ENCODE peak calls at places on chromosomes 4 and X, in nine cellular contexts. One of them, this sample, is unnamed.

GRCh38 chr4:159296061-159296460 is 193.2 kb downstream of the RAPGEF2 start:
- DNase-seq in HT1080: peak
- DNase-seq in EL: peak
- DNase-seq in immature natural killer cell: no peak
- DNase-seq in stimulated activated CD8-positive, alpha-beta memory T cell treated with anti-CD3 and anti-CD28 coated beads, Interleukin-4, amount 100 ng/mL, for 4 hours: no peak
- DNase-seq in NCI-H1417 treated with DMSO at 0.1 percent for 48 hours: no peak
- DNase-seq in aorta: no peak
- DNase-seq in AG10803: peak
- DNase-seq in glomerular endothelial cell: no peak
- DNase-seq in this sample: peak

GRCh38 chr4:86498560-86499166 is 95.5 kb upstream of the PTPN13 start:
- DNase-seq in NCI-H1417 treated with DMSO at 0.1 percent for 48 hours: peak
- DNase-seq in aorta: no peak
- DNase-seq in stimulated activated CD8-positive, alpha-beta memory T cell treated with anti-CD3 and anti-CD28 coated beads, Interleukin-4, amount 100 ng/mL, for 4 hours: no peak
- DNase-seq in HT1080: peak
- DNase-seq in immature natural killer cell: peak
- DNase-seq in glomerular endothelial cell: peak
- DNase-seq in AG10803: peak
- DNase-seq in EL: peak
- DNase-seq in this sample: peak

GRCh38 chrX:67619253-67619652 is 75.4 kb downstream of the AR start:
- DNase-seq in NCI-H1417 treated with DMSO at 0.1 percent for 48 hours: no peak
- DNase-seq in EL: peak
- DNase-seq in aorta: no peak
- DNase-seq in stimulated activated CD8-positive, alpha-beta memory T cell treated with anti-CD3 and anti-CD28 coated beads, Interleukin-4, amount 100 ng/mL, for 4 hours: no peak
- DNase-seq in immature natural killer cell: no peak
- DNase-seq in HT1080: peak
- DNase-seq in glomerular endothelial cell: no peak
- DNase-seq in AG10803: peak
- DNase-seq in this sample: peak

GRCh38 chrX:105220636-105221035 is at the start of gene TEX13A:
- DNase-seq in AG10803: no peak
- DNase-seq in immature natural killer cell: no peak
- DNase-seq in glomerular endothelial cell: no peak
- DNase-seq in stimulated activated CD8-positive, alpha-beta memory T cell treated with anti-CD3 and anti-CD28 coated beads, Interleukin-4, amount 100 ng/mL, for 4 hours: no peak
- DNase-seq in EL: no peak
- DNase-seq in aorta: no peak
- DNase-seq in HT1080: no peak
- DNase-seq in NCI-H1417 treated with DMSO at 0.1 percent for 48 hours: no peak
- DNase-seq in this sample: no peak

GRCh38 chrX:3962511-3963350 is 249.3 kb upstream of the PRKX start:
- DNase-seq in HT1080: peak
- DNase-seq in stimulated activated CD8-positive, alpha-beta memory T cell treated with anti-CD3 and anti-CD28 coated beads, Interleukin-4, amount 100 ng/mL, for 4 hours: no peak
- DNase-seq in aorta: no peak
- DNase-seq in AG10803: no peak
- DNase-seq in NCI-H1417 treated with DMSO at 0.1 percent for 48 hours: peak
- DNase-seq in glomerular endothelial cell: no peak
- DNase-seq in EL: peak
- DNase-seq in immature natural killer cell: no peak
- DNase-seq in this sample: peak

GRCh38 chr4:83664071-83664470 is 128.2 kb downstream of the GPAT3 start:
- DNase-seq in stimulated activated CD8-positive, alpha-beta memory T cell treated with anti-CD3 and anti-CD28 coated beads, Interleukin-4, amount 100 ng/mL, for 4 hours: no peak
- DNase-seq in EL: no peak
- DNase-seq in immature natural killer cell: no peak
- DNase-seq in glomerular endothelial cell: no peak
- DNase-seq in NCI-H1417 treated with DMSO at 0.1 percent for 48 hours: no peak
- DNase-seq in aorta: no peak
- DNase-seq in AG10803: no peak
- DNase-seq in HT1080: no peak
- DNase-seq in this sample: no peak

GRCh38 chr4:112327950-112328349 is 30.8 kb downstream of the ALPK1 start:
- DNase-seq in EL: peak
- DNase-seq in glomerular endothelial cell: peak
- DNase-seq in AG10803: peak
- DNase-seq in NCI-H1417 treated with DMSO at 0.1 percent for 48 hours: peak
- DNase-seq in HT1080: peak
- DNase-seq in stimulated activated CD8-positive, alpha-beta memory T cell treated with anti-CD3 and anti-CD28 coated beads, Interleukin-4, amount 100 ng/mL, for 4 hours: no peak
- DNase-seq in immature natural killer cell: peak
- DNase-seq in aorta: no peak
- DNase-seq in this sample: peak

GRCh38 chr4:38717604-38718003 is 53.6 kb downstream of the KLF3 start:
- DNase-seq in HT1080: no peak
- DNase-seq in stimulated activated CD8-positive, alpha-beta memory T cell treated with anti-CD3 and anti-CD28 coated beads, Interleukin-4, amount 100 ng/mL, for 4 hours: no peak
- DNase-seq in aorta: no peak
- DNase-seq in immature natural killer cell: no peak
- DNase-seq in EL: peak
- DNase-seq in glomerular endothelial cell: peak
- DNase-seq in NCI-H1417 treated with DMSO at 0.1 percent for 48 hours: no peak
- DNase-seq in AG10803: peak
- DNase-seq in this sample: peak

GRCh38 chr4:38804654-38805295 is at the start of gene TLR1:
- DNase-seq in glomerular endothelial cell: peak
- DNase-seq in EL: peak
- DNase-seq in immature natural killer cell: peak
- DNase-seq in stimulated activated CD8-positive, alpha-beta memory T cell treated with anti-CD3 and anti-CD28 coated beads, Interleukin-4, amount 100 ng/mL, for 4 hours: no peak
- DNase-seq in HT1080: peak
- DNase-seq in aorta: no peak
- DNase-seq in AG10803: peak
- DNase-seq in NCI-H1417 treated with DMSO at 0.1 percent for 48 hours: no peak
- DNase-seq in this sample: peak

GRCh38 chrX:150664290-150664689 is 28.9 kb upstream of the MTMR1 start:
- DNase-seq in AG10803: peak
- DNase-seq in aorta: no peak
- DNase-seq in stimulated activated CD8-positive, alpha-beta memory T cell treated with anti-CD3 and anti-CD28 coated beads, Interleukin-4, amount 100 ng/mL, for 4 hours: no peak
- DNase-seq in immature natural killer cell: no peak
- DNase-seq in NCI-H1417 treated with DMSO at 0.1 percent for 48 hours: peak
- DNase-seq in glomerular endothelial cell: no peak
- DNase-seq in HT1080: no peak
- DNase-seq in EL: peak
- DNase-seq in this sample: peak

GRCh38 chr4:61638600-61638999 is 438.5 kb downstream of the ADGRL3 start:
- DNase-seq in AG10803: no peak
- DNase-seq in EL: no peak
- DNase-seq in glomerular endothelial cell: no peak
- DNase-seq in immature natural killer cell: no peak
- DNase-seq in stimulated activated CD8-positive, alpha-beta memory T cell treated with anti-CD3 and anti-CD28 coated beads, Interleukin-4, amount 100 ng/mL, for 4 hours: no peak
- DNase-seq in aorta: no peak
- DNase-seq in HT1080: peak
- DNase-seq in NCI-H1417 treated with DMSO at 0.1 percent for 48 hours: no peak
- DNase-seq in this sample: peak

GRCh38 chrX:46788902-46789301 is 30.0 kb upstream of the SLC9A7 start:
- DNase-seq in EL: peak
- DNase-seq in aorta: no peak
- DNase-seq in HT1080: no peak
- DNase-seq in AG10803: peak
- DNase-seq in NCI-H1417 treated with DMSO at 0.1 percent for 48 hours: no peak
- DNase-seq in glomerular endothelial cell: no peak
- DNase-seq in immature natural killer cell: no peak
- DNase-seq in stimulated activated CD8-positive, alpha-beta memory T cell treated with anti-CD3 and anti-CD28 coated beads, Interleukin-4, amount 100 ng/mL, for 4 hours: no peak
- DNase-seq in this sample: peak

GRCh38 chr4:15964159-15964558 is 1.2 kb upstream of the FGFBP2 start:
- DNase-seq in aorta: no peak
- DNase-seq in immature natural killer cell: no peak
- DNase-seq in AG10803: no peak
- DNase-seq in EL: no peak
- DNase-seq in NCI-H1417 treated with DMSO at 0.1 percent for 48 hours: no peak
- DNase-seq in HT1080: no peak
- DNase-seq in stimulated activated CD8-positive, alpha-beta memory T cell treated with anti-CD3 and anti-CD28 coated beads, Interleukin-4, amount 100 ng/mL, for 4 hours: no peak
- DNase-seq in glomerular endothelial cell: no peak
- DNase-seq in this sample: no peak

GRCh38 chrX:119238557-119238956 is 2.5 kb downstream of the PGRMC1 start:
- DNase-seq in NCI-H1417 treated with DMSO at 0.1 percent for 48 hours: no peak
- DNase-seq in AG10803: no peak
- DNase-seq in HT1080: no peak
- DNase-seq in aorta: no peak
- DNase-seq in EL: peak
- DNase-seq in immature natural killer cell: no peak
- DNase-seq in stimulated activated CD8-positive, alpha-beta memory T cell treated with anti-CD3 and anti-CD28 coated beads, Interleukin-4, amount 100 ng/mL, for 4 hours: no peak
- DNase-seq in glomerular endothelial cell: no peak
- DNase-seq in this sample: peak

GRCh38 chr4:107828315-107828714 is 3.6 kb downstream of the SGMS2 start:
- DNase-seq in glomerular endothelial cell: no peak
- DNase-seq in EL: no peak
- DNase-seq in aorta: no peak
- DNase-seq in immature natural killer cell: no peak
- DNase-seq in NCI-H1417 treated with DMSO at 0.1 percent for 48 hours: no peak
- DNase-seq in HT1080: no peak
- DNase-seq in AG10803: no peak
- DNase-seq in stimulated activated CD8-positive, alpha-beta memory T cell treated with anti-CD3 and anti-CD28 coated beads, Interleukin-4, amount 100 ng/mL, for 4 hours: no peak
- DNase-seq in this sample: no peak

GRCh38 chr4:127012549-127012948 is 620.2 kb upstream of the INTU start:
- DNase-seq in immature natural killer cell: no peak
- DNase-seq in NCI-H1417 treated with DMSO at 0.1 percent for 48 hours: no peak
- DNase-seq in stimulated activated CD8-positive, alpha-beta memory T cell treated with anti-CD3 and anti-CD28 coated beads, Interleukin-4, amount 100 ng/mL, for 4 hours: no peak
- DNase-seq in glomerular endothelial cell: no peak
- DNase-seq in aorta: no peak
- DNase-seq in HT1080: peak
- DNase-seq in EL: peak
- DNase-seq in AG10803: peak
- DNase-seq in this sample: peak

GRCh38 chrX:134171661-134172587 is 65.1 kb upstream of the CCDC160 start:
- DNase-seq in glomerular endothelial cell: no peak
- DNase-seq in NCI-H1417 treated with DMSO at 0.1 percent for 48 hours: peak
- DNase-seq in EL: no peak
- DNase-seq in HT1080: no peak
- DNase-seq in AG10803: no peak
- DNase-seq in stimulated activated CD8-positive, alpha-beta memory T cell treated with anti-CD3 and anti-CD28 coated beads, Interleukin-4, amount 100 ng/mL, for 4 hours: no peak
- DNase-seq in immature natural killer cell: peak
- DNase-seq in aorta: peak
- DNase-seq in this sample: peak

GRCh38 chr4:6386091-6386490 is 86.3 kb downstream of the PPP2R2C start:
- DNase-seq in immature natural killer cell: no peak
- DNase-seq in AG10803: no peak
- DNase-seq in stimulated activated CD8-positive, alpha-beta memory T cell treated with anti-CD3 and anti-CD28 coated beads, Interleukin-4, amount 100 ng/mL, for 4 hours: no peak
- DNase-seq in glomerular endothelial cell: no peak
- DNase-seq in NCI-H1417 treated with DMSO at 0.1 percent for 48 hours: no peak
- DNase-seq in aorta: no peak
- DNase-seq in HT1080: no peak
- DNase-seq in EL: no peak
- DNase-seq in this sample: no peak

GRCh38 chrX:68462197-68462596 is 28.9 kb upstream of the OPHN1 start:
- DNase-seq in aorta: no peak
- DNase-seq in NCI-H1417 treated with DMSO at 0.1 percent for 48 hours: no peak
- DNase-seq in immature natural killer cell: no peak
- DNase-seq in EL: peak
- DNase-seq in stimulated activated CD8-positive, alpha-beta memory T cell treated with anti-CD3 and anti-CD28 coated beads, Interleukin-4, amount 100 ng/mL, for 4 hours: no peak
- DNase-seq in AG10803: peak
- DNase-seq in glomerular endothelial cell: no peak
- DNase-seq in HT1080: peak
- DNase-seq in this sample: peak

GRCh38 chrX:117510453-117510852 is 606.2 kb downstream of the KLHL13 start:
- DNase-seq in stimulated activated CD8-positive, alpha-beta memory T cell treated with anti-CD3 and anti-CD28 coated beads, Interleukin-4, amount 100 ng/mL, for 4 hours: no peak
- DNase-seq in immature natural killer cell: no peak
- DNase-seq in AG10803: no peak
- DNase-seq in aorta: no peak
- DNase-seq in EL: no peak
- DNase-seq in HT1080: no peak
- DNase-seq in NCI-H1417 treated with DMSO at 0.1 percent for 48 hours: no peak
- DNase-seq in glomerular endothelial cell: no peak
- DNase-seq in this sample: no peak

GRCh38 chrX:69216446-69216845 is 51.2 kb upstream of the PJA1 start:
- DNase-seq in immature natural killer cell: no peak
- DNase-seq in NCI-H1417 treated with DMSO at 0.1 percent for 48 hours: no peak
- DNase-seq in EL: no peak
- DNase-seq in stimulated activated CD8-positive, alpha-beta memory T cell treated with anti-CD3 and anti-CD28 coated beads, Interleukin-4, amount 100 ng/mL, for 4 hours: no peak
- DNase-seq in glomerular endothelial cell: no peak
- DNase-seq in AG10803: no peak
- DNase-seq in aorta: no peak
- DNase-seq in HT1080: no peak
- DNase-seq in this sample: no peak

GRCh38 chr4:55355555-55355954 is 9.5 kb downstream of the SRD5A3 start:
- DNase-seq in EL: no peak
- DNase-seq in AG10803: no peak
- DNase-seq in stimulated activated CD8-positive, alpha-beta memory T cell treated with anti-CD3 and anti-CD28 coated beads, Interleukin-4, amount 100 ng/mL, for 4 hours: no peak
- DNase-seq in HT1080: no peak
- DNase-seq in aorta: no peak
- DNase-seq in immature natural killer cell: no peak
- DNase-seq in glomerular endothelial cell: no peak
- DNase-seq in NCI-H1417 treated with DMSO at 0.1 percent for 48 hours: no peak
- DNase-seq in this sample: no peak

GRCh38 chr4:134935320-134935719 is 733.7 kb upstream of the PABPC4L start:
- DNase-seq in EL: peak
- DNase-seq in glomerular endothelial cell: no peak
- DNase-seq in HT1080: peak
- DNase-seq in NCI-H1417 treated with DMSO at 0.1 percent for 48 hours: no peak
- DNase-seq in AG10803: no peak
- DNase-seq in stimulated activated CD8-positive, alpha-beta memory T cell treated with anti-CD3 and anti-CD28 coated beads, Interleukin-4, amount 100 ng/mL, for 4 hours: no peak
- DNase-seq in immature natural killer cell: no peak
- DNase-seq in aorta: no peak
- DNase-seq in this sample: peak

GRCh38 chr4:114780205-114780604 is 181.6 kb downstream of the UGT8 start:
- DNase-seq in immature natural killer cell: no peak
- DNase-seq in aorta: no peak
- DNase-seq in glomerular endothelial cell: no peak
- DNase-seq in stimulated activated CD8-positive, alpha-beta memory T cell treated with anti-CD3 and anti-CD28 coated beads, Interleukin-4, amount 100 ng/mL, for 4 hours: no peak
- DNase-seq in EL: peak
- DNase-seq in HT1080: peak
- DNase-seq in NCI-H1417 treated with DMSO at 0.1 percent for 48 hours: no peak
- DNase-seq in AG10803: peak
- DNase-seq in this sample: peak

GRCh38 chr4:40908702-40909362 is 159.1 kb downstream of the NSUN7 start:
- DNase-seq in immature natural killer cell: peak
- DNase-seq in HT1080: peak
- DNase-seq in stimulated activated CD8-positive, alpha-beta memory T cell treated with anti-CD3 and anti-CD28 coated beads, Interleukin-4, amount 100 ng/mL, for 4 hours: peak
- DNase-seq in glomerular endothelial cell: no peak
- DNase-seq in aorta: peak
- DNase-seq in AG10803: peak
- DNase-seq in NCI-H1417 treated with DMSO at 0.1 percent for 48 hours: peak
- DNase-seq in EL: peak
- DNase-seq in this sample: peak

GRCh38 chrX:16171039-16171438 is 3.8 kb downstream of the MAGEB17 start:
- DNase-seq in AG10803: no peak
- DNase-seq in glomerular endothelial cell: no peak
- DNase-seq in aorta: no peak
- DNase-seq in immature natural killer cell: no peak
- DNase-seq in NCI-H1417 treated with DMSO at 0.1 percent for 48 hours: no peak
- DNase-seq in HT1080: no peak
- DNase-seq in stimulated activated CD8-positive, alpha-beta memory T cell treated with anti-CD3 and anti-CD28 coated beads, Interleukin-4, amount 100 ng/mL, for 4 hours: no peak
- DNase-seq in EL: no peak
- DNase-seq in this sample: no peak